ENCODE peak calls at places on chromosomes 11 and 22, in seven cellular contexts. H is esophagus squamous epithelium, A is mesendoderm, J is aorta, Z is osteoblast, G is small intestine, I is adrenal gland. U is an unnamed sample. For H3K4me1, the result is how much of the 10 kb centered on the place peaks cover.

GRCh38 chr22:36297568-36297967 is 44.6 kb downstream of the APOL1 start:
- DNase-seq in Z (no peak), I (no peak), H (no peak), G (no peak), A (no peak), J (no peak), U (no peak)

GRCh38 chr11:28833670-28834069 is 725.5 kb downstream of the METTL15 start:
- DNase-seq in Z (no peak), I (no peak), H (no peak), G (no peak), J (no peak), A (peak), U (no peak)

GRCh38 chr11:69327741-69328191 is 33.8 kb downstream of the MYEOV start:
- DNase-seq in G (no peak), J (no peak), Z (no peak), A (no peak), H (no peak), I (no peak), U (no peak)

GRCh38 chr11:57800444-57801184 is 39.0 kb downstream of the CTNND1 start:
- DNase-seq in H (no peak), J (no peak), A (peak), G (peak), Z (no peak), I (peak), U (no peak)

GRCh38 chr11:12079726-12080556 is 30.4 kb upstream of the MICAL2 start:
- DNase-seq in I (peak), Z (peak), A (peak), G (no peak), H (no peak), J (peak), U (no peak)

GRCh38 chr11:26985941-26986340 is 8.0 kb upstream of the FIBIN start:
- DNase-seq in H (no peak), I (no peak), G (no peak), Z (peak), J (no peak), A (no peak), U (no peak)

GRCh38 chr11:27672836-27673464 is 27.3 kb downstream of the BDNF start:
- DNase-seq in I (no peak), J (no peak), A (no peak), H (no peak), Z (no peak), G (peak), U (no peak)

GRCh38 chr22:33242078-33242477 is 183.9 kb upstream of the SYN3 start:
- DNase-seq in J (no peak), Z (no peak), I (no peak), H (no peak), A (no peak), G (no peak), U (no peak)

GRCh38 chr11:75743711-75744563 is 24.6 kb upstream of the DGAT2 start:
- DNase-seq in A (no peak), G (peak), Z (no peak), H (no peak), J (no peak), I (peak), U (no peak)

GRCh38 chr11:65503606-65503922 is 4.7 kb downstream of the MALAT1 start:
- DNase-seq in G (no peak), J (no peak), H (no peak), Z (no peak), A (no peak), I (no peak), U (no peak)

GRCh38 chr11:75240381-75241035 is at the start of gene TPBGL:
- DNase-seq in G (no peak), A (peak), J (no peak), H (no peak), I (no peak), Z (peak), U (peak)

GRCh38 chr22:44620129-44620840 is 81.7 kb upstream of the PRR5 start:
- DNase-seq in J (peak), H (no peak), I (peak), Z (peak), G (peak), A (peak), U (peak)

GRCh38 chr22:39567135-39567946 is 3.2 kb upstream of the CACNA1I start:
- DNase-seq in I (no peak), A (no peak), G (peak), Z (peak), H (no peak), J (no peak), U (no peak)

GRCh38 chr11:93329936-93330445 is 551 bp upstream of the DEUP1 start:
- DNase-seq in H (no peak), Z (peak), G (no peak), A (peak), I (peak), J (no peak), U (no peak)
- H3K4me3 ChIP-seq in H (peak), Z (peak), G (no peak), A (peak), I (no peak), J (no peak), U (peak)

DNA sequence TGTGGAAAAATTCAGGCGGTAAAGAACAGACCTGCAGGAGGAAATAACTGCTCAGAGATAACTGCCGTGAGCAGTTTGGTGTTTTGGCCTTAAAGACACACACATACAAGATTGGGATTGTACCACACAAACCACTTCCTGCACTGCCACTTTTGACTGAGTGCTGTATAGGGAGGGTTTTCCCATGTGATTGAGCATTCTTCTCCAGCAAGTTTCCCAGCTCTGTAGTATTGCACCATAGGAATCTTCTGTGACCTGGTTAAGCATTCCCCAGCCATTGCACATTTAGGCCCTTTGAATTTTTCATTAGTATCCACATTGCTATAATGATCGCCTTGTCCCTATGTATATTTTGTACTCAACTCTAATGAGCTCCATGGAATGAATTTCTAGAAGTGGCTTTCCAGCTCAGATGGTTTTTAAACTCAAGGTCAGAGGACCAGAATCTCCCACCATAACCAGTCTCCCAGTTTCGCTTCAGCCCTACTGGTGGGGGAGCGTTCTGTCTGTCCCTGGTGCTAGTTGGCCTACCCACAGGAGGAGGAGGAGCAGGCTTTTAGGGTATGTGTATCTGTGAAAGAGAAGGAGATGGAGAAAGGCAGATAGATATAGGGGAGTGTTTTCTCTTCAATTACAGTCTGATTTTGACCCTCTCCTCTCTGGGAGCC is 9.3 kb downstream of the CD82 start:
- DNase-seq in H (no peak), G (no peak), I (no peak), A (no peak), Z (peak), J (no peak), U (no peak)
- H3K4me1 ChIP-seq in H (half or more), G (under half), I (under half), A (under half), Z (half or more), J (under half), U (under half)

GRCh38 chr11:113457784-113458183 is 17.4 kb downstream of the DRD2 start:
- DNase-seq in Z (no peak), I (no peak), H (no peak), G (peak), J (no peak), A (peak), U (peak)

GRCh38 chr11:113458189-113458588 is 17.0 kb downstream of the DRD2 start:
- DNase-seq in J (no peak), G (peak), I (no peak), H (no peak), A (no peak), Z (no peak), U (no peak)

GRCh38 chr11:113465786-113466185 is 9.4 kb downstream of the DRD2 start:
- DNase-seq in Z (no peak), A (no peak), G (no peak), I (no peak), J (no peak), H (no peak), U (no peak)

GRCh38 chr11:113464416-113464815 is 10.8 kb downstream of the DRD2 start:
- DNase-seq in G (no peak), H (no peak), Z (no peak), J (no peak), A (no peak), I (no peak), U (no peak)

GRCh38 chr11:113462830-113463229 is 12.4 kb downstream of the DRD2 start:
- DNase-seq in A (no peak), I (no peak), G (no peak), H (no peak), J (no peak), Z (no peak), U (no peak)
- H3K4me3 ChIP-seq in A (no peak), I (no peak), G (no peak), H (no peak), J (no peak), Z (no peak), U (no peak)

GRCh38 chr11:61569701-61570100 is 11.2 kb downstream of the SYT7 start:
- DNase-seq in J (no peak), H (no peak), G (no peak), A (no peak), I (no peak), Z (no peak), U (no peak)
- H3K4me1 ChIP-seq in J (under half), H (under half), G (under half), A (under half), I (under half), Z (under half), U (under half)

GRCh38 chr11:93686812-93687211 is 25.3 kb downstream of the CEP295 start:
- DNase-seq in G (no peak), I (no peak), Z (peak), J (no peak), H (no peak), A (no peak), U (no peak)
- H3K4me3 ChIP-seq in G (no peak), I (no peak), Z (no peak), J (no peak), H (no peak), A (no peak), U (no peak)

GRCh38 chr22:23243859-23244689 is 63.8 kb downstream of the BCR start:
- DNase-seq in J (peak), Z (peak), H (no peak), G (no peak), A (no peak), I (no peak), U (no peak)
- H3K4me1 ChIP-seq in J (under half), Z (half or more), H (half or more), G (under half), A (under half), I (half or more), U (under half)

GRCh38 chr22:30251661-30252226 is 5.2 kb upstream of the LIF start:
- DNase-seq in A (no peak), I (no peak), Z (peak), H (no peak), J (no peak), G (no peak), U (peak)

GRCh38 chr22:30254307-30254706 is 7.7 kb upstream of the LIF start:
- DNase-seq in A (no peak), Z (no peak), I (no peak), G (no peak), H (no peak), J (no peak), U (no peak)

GRCh38 chr22:30250713-30251267 is 4.2 kb upstream of the LIF start:
- DNase-seq in I (no peak), Z (peak), J (no peak), G (no peak), H (no peak), A (no peak), U (no peak)

GRCh38 chr22:30253205-30253852 is 6.8 kb upstream of the LIF start:
- DNase-seq in Z (peak), H (no peak), J (peak), I (no peak), A (no peak), G (peak), U (peak)

GRCh38 chr22:30252411-30253204 is 6.0 kb upstream of the LIF start:
- DNase-seq in Z (peak), H (no peak), G (peak), A (no peak), J (no peak), I (no peak), U (no peak)
- H3K4me3 ChIP-seq in Z (no peak), H (no peak), G (no peak), A (no peak), J (no peak), I (no peak), U (no peak)

U was measured in BE2C.